ENCODE peak calls at places on chromosomes 7 and 10, in seven cellular contexts. I, G, N, J, T, H and D are unnamed samples.

GRCh38 chr7:152647-153046 is 39.7 kb upstream of the FAM20C start:
- DNase-seq in J (no peak), I (no peak), N (no peak), T (no peak), H (no peak), G (no peak), D (no peak)

GRCh38 chr7:4093492-4093891 is 588.6 kb upstream of the FOXK1 start:
- DNase-seq in T (no peak), G (no peak), I (no peak), J (no peak), H (no peak), N (no peak), D (no peak)

GRCh38 chr7:141974831-141975230 is 1.3 kb upstream of the TAS2R38 start:
- DNase-seq in T (no peak), H (no peak), G (no peak), J (peak; percentile 6), N (no peak), I (peak; percentile 59), D (no peak)

GRCh38 chr10:124030711-124031110 is 62.7 kb downstream of the CHST15 start:
- DNase-seq in I (no peak), T (no peak), H (no peak), G (no peak), J (no peak), N (no peak), D (no peak)

GRCh38 chr7:113321201-113321600 is 202.8 kb upstream of the SMIM30 start:
- DNase-seq in N (no peak), J (peak; percentile 14), I (no peak), T (no peak), H (no peak), G (no peak), D (no peak)

GRCh38 chr7:69781412-69781846 is 183.2 kb downstream of the AUTS2 start:
- DNase-seq in I (no peak), J (peak; percentile 54), H (no peak), T (peak; percentile 23), G (no peak), N (no peak), D (no peak)

GRCh38 chr7:55325371-55325792 is 39.8 kb upstream of the LANCL2 start:
- DNase-seq in J (peak; percentile 97), I (no peak), H (peak; percentile 92), G (peak; percentile 98), N (no peak), T (peak; percentile 48), D (no peak)

GRCh38 chr7:7221602-7222038 is 39.3 kb downstream of the C1GALT1 start:
- DNase-seq in I (no peak), G (no peak), N (no peak), J (peak; percentile 81), T (no peak), H (peak; percentile 34), D (no peak)

GRCh38 chr7:19754521-19755116 is 18.8 kb downstream of the TMEM196 start:
- DNase-seq in T (no peak), H (peak; percentile 14), J (peak; percentile 52), N (no peak), G (peak; percentile 13), I (peak; percentile 29), D (peak; percentile 32)

GRCh38 chr10:95755511-95756004 is 405 bp upstream of the ENTPD1 start:
- DNase-seq in N (no peak), G (no peak), T (peak; percentile 18), J (peak; percentile 5), I (no peak), H (no peak), D (peak; percentile 73)

GRCh38 chr7:104980969-104981670 is 32.9 kb upstream of the KMT2E start:
- DNase-seq in J (peak; percentile 73), H (no peak), N (no peak), G (peak; percentile 71), T (no peak), I (peak; percentile 84), D (peak; percentile 68)

GRCh38 chr7:1681581-1681980 is 11.5 kb downstream of the ELFN1 start:
- DNase-seq in T (no peak), N (no peak), G (no peak), I (peak; percentile 62), J (no peak), H (no peak), D (no peak)

GRCh38 chr10:99426689-99427088 is 3.7 kb downstream of the GOT1 start:
- DNase-seq in H (no peak), I (no peak), G (no peak), T (no peak), J (no peak), N (no peak), D (no peak)

GRCh38 chr10:60099998-60100747 is 193.8 kb upstream of the CCDC6 start:
- DNase-seq in I (peak; percentile 58), J (peak; percentile 79), T (no peak), N (peak; percentile 3), H (no peak), G (peak; percentile 84), D (peak; percentile 22)

GRCh38 chr7:22895491-22895890 is 72.8 kb upstream of the TOMM7 start:
- DNase-seq in N (no peak), I (no peak), J (no peak), T (no peak), G (no peak), H (peak; percentile 50), D (no peak)